ENCODE peak calls at places on chromosomes 4 and X, in four cellular contexts. Y, X, A and P are unnamed samples.

GRCh38 chrX:100413231-100413630 is 3.2 kb upstream of the PCDH19 start:
- DNase-seq in A (peak), Y (peak), X (no peak), P (peak)

GRCh38 chr4:176376032-176376614 is 56.4 kb downstream of the SPCS3 start:
- DNase-seq in Y (no peak), X (no peak), A (no peak), P (no peak)

GRCh38 chrX:141924293-141924692 is 20.6 kb downstream of the MAGEC1 start:
- DNase-seq in X (no peak), A (no peak), Y (no peak), P (no peak)

GRCh38 chr4:110270492-110271197 is 72.2 kb upstream of the ELOVL6 start:
- DNase-seq in A (no peak), X (no peak), Y (no peak), P (no peak)

GRCh38 chr4:121155893-121156292 is 8.2 kb downstream of the TNIP3 start:
- DNase-seq in A (no peak), X (no peak), Y (no peak), P (no peak)

GRCh38 chr4:70859066-70859465 is 19.4 kb upstream of the GRSF1 start:
- DNase-seq in Y (no peak), A (no peak), X (no peak), P (no peak)

GRCh38 chr4:57023104-57023503 is 44.4 kb downstream of the POLR2B start:
- DNase-seq in X (no peak), A (no peak), Y (no peak), P (no peak)

GRCh38 chr4:168388890-168389289 is 70.3 kb upstream of the DDX60 start:
- DNase-seq in Y (no peak), A (no peak), X (no peak), P (no peak)

GRCh38 chrX:72255445-72255844 is 16.6 kb upstream of the ERCC6L start:
- DNase-seq in A (no peak), X (peak), Y (no peak), P (no peak)

GRCh38 chr4:56817840-56818491 is 3.5 kb downstream of the SPINK2 start:
- DNase-seq in A (peak), Y (no peak), X (no peak), P (no peak)

GRCh38 chr4:122539861-122540465 is 80.9 kb downstream of the IL21 start:
- DNase-seq in Y (no peak), X (no peak), A (no peak), P (no peak)

GRCh38 chr4:76310683-76311082 is 4.2 kb downstream of the STBD1 start:
- DNase-seq in X (no peak), A (no peak), Y (no peak), P (no peak)

GRCh38 chr4:152680988-152681731 is 1.4 kb upstream of the TMEM154 start:
- DNase-seq in X (no peak), A (no peak), Y (no peak), P (no peak)

GRCh38 chr4:177239475-177239874 is 70.2 kb upstream of the NEIL3 start:
- DNase-seq in Y (no peak), X (no peak), A (no peak), P (no peak)

GRCh38 chrX:40007136-40007535 is 90.6 kb downstream of the BCOR start:
- DNase-seq in A (no peak), X (peak), Y (no peak), P (no peak)

GRCh38 chr4:129362685-129363274 is 266.8 kb downstream of the C4orf33 start:
- DNase-seq in Y (peak), A (peak), X (peak), P (peak)

GRCh38 chr4:42515156-42515884 is 118.0 kb downstream of the SHISA3 start:
- DNase-seq in X (no peak), Y (no peak), A (no peak), P (no peak)

GRCh38 chrX:47483310-47484268 is 567 bp upstream of the ZNF41 start:
- DNase-seq in Y (no peak), X (peak), A (no peak), P (peak)

GRCh38 chrX:125172531-125172930 is 147.1 kb upstream of the TEX13C start:
- DNase-seq in Y (no peak), A (no peak), X (no peak), P (no peak)

GRCh38 chr4:15883611-15884243 is 54.8 kb downstream of the FGFBP1 start:
- DNase-seq in A (no peak), X (no peak), Y (no peak), P (no peak)

GRCh38 chr4:26060286-26060685 is 146.3 kb downstream of the SMIM20 start:
- DNase-seq in X (no peak), Y (no peak), A (no peak), P (no peak)

GRCh38 chrX:100289159-100289558 is 120.9 kb downstream of the PCDH19 start:
- DNase-seq in X (no peak), Y (no peak), A (no peak), P (no peak)

GRCh38 chrX:2820131-2820771 is 8.5 kb upstream of the GYG2 start:
- DNase-seq in X (no peak), Y (no peak), A (no peak), P (no peak)
- TF ChIP-seq TCF7 in X (no peak), Y (no peak), A (no peak), P (no peak)

GRCh38 chr4:108427946-108428345 is 192.4 kb upstream of the RPL34 start:
- DNase-seq in X (no peak), A (no peak), Y (no peak), P (no peak)
- TF ChIP-seq TCF7 in X (no peak), A (no peak), Y (no peak), P (no peak)

GRCh38 chr4:138561276-138561880 is 319.2 kb upstream of the SLC7A11 start:
- DNase-seq in Y (no peak), X (no peak), A (no peak), P (no peak)

GRCh38 chr4:138558886-138559285 is 316.7 kb upstream of the SLC7A11 start:
- DNase-seq in A (no peak), Y (no peak), X (no peak), P (no peak)

GRCh38 chr4:138560448-138560847 is 318.3 kb upstream of the SLC7A11 start:
- DNase-seq in A (no peak), Y (peak), X (peak), P (no peak)

GRCh38 chr4:138562544-138562961 is 320.4 kb upstream of the SLC7A11 start:
- DNase-seq in Y (no peak), A (peak), X (no peak), P (no peak)

DNA sequence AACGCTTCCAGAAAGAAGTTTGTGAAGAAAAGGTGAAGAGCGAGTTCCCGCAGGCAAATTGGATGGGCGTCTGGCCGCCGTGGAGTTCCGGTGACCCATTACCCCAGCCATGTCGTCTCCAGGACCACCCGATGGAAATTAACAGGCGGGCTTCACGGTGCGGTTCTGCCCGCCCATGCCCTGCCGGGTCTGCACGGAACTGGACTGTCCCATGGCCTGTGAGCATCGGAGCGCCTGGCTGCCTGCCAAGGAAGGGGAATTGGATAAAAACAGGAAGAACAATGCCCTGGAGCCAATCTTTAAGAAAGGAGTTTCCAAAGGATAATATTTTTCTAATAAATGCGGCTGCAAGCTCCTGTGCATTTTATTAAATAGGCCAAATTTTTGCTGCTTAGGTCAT is 319.8 kb upstream of the SLC7A11 start:
- DNase-seq in X (no peak), A (no peak), Y (no peak), P (no peak)
- TF ChIP-seq TCF7 in X (no peak), A (no peak), Y (no peak), P (no peak)

DNA sequence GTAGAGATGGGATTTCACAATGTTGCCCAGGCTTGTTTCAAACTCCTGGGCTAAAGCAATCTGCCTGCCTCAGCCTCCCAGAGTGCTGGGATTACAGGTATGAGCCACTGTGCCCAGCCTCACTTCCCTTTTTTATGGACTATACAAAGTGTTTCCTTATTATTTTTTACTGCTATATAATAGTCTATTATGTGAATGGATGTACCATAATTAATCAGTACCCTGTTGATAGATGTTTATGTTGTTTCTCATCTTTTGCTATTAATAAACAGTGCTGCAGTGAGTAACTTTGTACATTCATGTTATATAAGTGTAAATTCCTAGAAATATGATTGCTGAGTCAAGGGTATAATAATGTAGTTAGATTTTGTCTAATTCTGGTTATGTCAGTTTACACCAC is 35.8 kb upstream of the LARP1B start:
- DNase-seq in A (no peak), Y (no peak), X (no peak), P (no peak)
- TF ChIP-seq TCF7 in A (no peak), Y (no peak), X (no peak), P (no peak)

DNA sequence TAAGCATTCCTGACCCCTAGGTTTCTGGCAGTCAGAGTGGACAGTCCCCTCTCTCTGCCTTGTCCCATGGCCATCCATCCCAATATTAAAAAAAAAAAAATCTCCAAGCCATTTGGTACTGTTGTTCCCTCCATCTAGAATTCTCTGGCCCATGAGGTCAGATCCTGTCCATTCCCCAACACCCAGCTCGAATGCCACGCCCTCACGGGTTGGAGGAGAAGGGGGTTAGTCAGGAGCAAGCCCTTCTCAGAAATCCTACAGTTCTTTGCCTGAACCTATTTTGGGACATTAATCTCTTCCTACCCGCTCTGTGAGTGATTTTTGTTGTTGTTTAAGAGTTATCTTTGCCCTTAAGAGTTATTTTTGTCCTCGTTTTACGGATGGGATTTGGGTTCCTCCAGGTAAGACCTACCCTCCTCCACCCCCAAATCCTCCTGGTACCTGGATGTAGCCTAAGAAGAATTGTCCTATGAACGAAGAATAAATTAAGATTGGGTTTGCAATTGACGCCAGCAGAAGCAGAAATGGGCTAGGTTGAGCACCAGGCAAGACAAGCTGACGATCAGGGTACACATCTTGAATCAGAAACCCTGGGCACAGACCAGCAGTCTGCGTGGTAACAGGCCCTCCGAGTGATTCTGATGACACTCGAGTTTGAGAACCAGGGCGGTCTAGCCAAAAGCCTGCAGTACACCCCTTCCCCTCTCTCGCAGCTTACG is 977 bp downstream of the RNF175 start:
- DNase-seq in Y (no peak), X (no peak), A (no peak), P (no peak)
- TF ChIP-seq TCF7 in Y (no peak), X (no peak), A (no peak), P (no peak)